ENCODE peak calls at places on chromosome X, in eight cellular contexts. R, J, Z, U, Q, H, P and T are unnamed samples.

GRCh38 chrX:136214551-136214950 is 36.6 kb downstream of the MAP7D3 start:
- DNase-seq in R (no peak), J (no peak), Z (no peak), U (no peak), Q (no peak), H (no peak), P (peak; percentile 68), T (no peak)

GRCh38 chrX:4656419-4656818 is 943.0 kb upstream of the PRKX start:
- DNase-seq in R (no peak), J (no peak), Z (no peak), U (no peak), Q (no peak), H (no peak), P (no peak), T (no peak)

GRCh38 chrX:44873415-44874270 is 655 bp downstream of the KDM6A start:
- DNase-seq in R (no peak), J (no peak), Z (peak; percentile 51), U (peak; percentile 47), Q (peak; percentile 58), H (peak; percentile 17), P (peak; percentile 12), T (no peak)

GRCh38 chrX:5051831-5052491 is 1176.7 kb downstream of the NLGN4X start:
- DNase-seq in R (no peak), J (no peak), Z (no peak), U (no peak), Q (no peak), H (no peak), P (peak; percentile 87), T (no peak)

GRCh38 chrX:69615779-69616519 is at the start of gene EDA:
- DNase-seq in R (peak; percentile 40), J (peak; percentile 20), Z (peak; percentile 17), U (peak; percentile 88), Q (peak; percentile 90), H (no peak), P (peak; percentile 68), T (no peak)

GRCh38 chrX:72054776-72055495 is 76.8 kb downstream of the RTL5 start:
- DNase-seq in R (no peak), J (no peak), Z (no peak), U (no peak), Q (no peak), H (no peak), P (no peak), T (no peak)

GRCh38 chrX:23662853-23663252 is 4.4 kb upstream of the PRDX4 start:
- DNase-seq in R (no peak), J (no peak), Z (peak; percentile 8), U (no peak), Q (no peak), H (no peak), P (no peak), T (no peak)

GRCh38 chrX:45851434-45851991 is 650.8 kb upstream of the DIPK2B start:
- DNase-seq in R (no peak), J (peak; percentile 46), Z (no peak), U (no peak), Q (peak; percentile 52), H (no peak), P (peak; percentile 20), T (peak; percentile 30)

GRCh38 chrX:30957753-30958152 is 68.7 kb upstream of the TAB3 start:
- DNase-seq in R (no peak), J (no peak), Z (no peak), U (no peak), Q (no peak), H (no peak), P (peak; percentile 11), T (no peak)

GRCh38 chrX:3820170-3820569 is 106.7 kb upstream of the PRKX start:
- DNase-seq in R (no peak), J (no peak), Z (no peak), U (no peak), Q (no peak), H (no peak), P (peak; percentile 14), T (no peak)

GRCh38 chrX:3791449-3791848 is 78.0 kb upstream of the PRKX start:
- DNase-seq in R (no peak), J (no peak), Z (no peak), U (no peak), Q (no peak), H (no peak), P (no peak), T (no peak)

GRCh38 chrX:41619221-41619620 is 69.6 kb upstream of the GPR34 start:
- DNase-seq in R (no peak), J (no peak), Z (no peak), U (no peak), Q (no peak), H (no peak), P (no peak), T (no peak)

GRCh38 chrX:45758319-45758718 is 557.6 kb upstream of the DIPK2B start:
- DNase-seq in R (no peak), J (no peak), Z (peak; percentile 61), U (no peak), Q (no peak), H (no peak), P (peak; percentile 93), T (no peak)

GRCh38 chrX:19751068-19751467 is 136.3 kb downstream of the SH3KBP1 start:
- DNase-seq in R (no peak), J (no peak), Z (no peak), U (no peak), Q (no peak), H (no peak), P (no peak), T (no peak)

GRCh38 chrX:150258463-150259430 is 104.4 kb upstream of the MAMLD1 start:
- DNase-seq in R (no peak), J (no peak), Z (no peak), U (no peak), Q (no peak), H (no peak), P (no peak), T (no peak)

GRCh38 chrX:124212622-124213021 is 119.8 kb upstream of the TEX13D start:
- DNase-seq in R (no peak), J (no peak), Z (no peak), U (no peak), Q (no peak), H (no peak), P (no peak), T (no peak)

GRCh38 chrX:78456909-78457308 is 129.5 kb upstream of the CYSLTR1 start:
- DNase-seq in R (no peak), J (no peak), Z (no peak), U (no peak), Q (no peak), H (no peak), P (no peak), T (no peak)

GRCh38 chrX:84729809-84730208 is 227.6 kb upstream of the HDX start:
- DNase-seq in R (peak; percentile 5), J (peak; percentile 39), Z (peak; percentile 11), U (no peak), Q (no peak), H (no peak), P (peak; percentile 11), T (peak; percentile 1)

GRCh38 chrX:19593684-19594083 is 78.4 kb upstream of the MAP3K15 start:
- DNase-seq in R (no peak), J (peak; percentile 7), Z (no peak), U (no peak), Q (no peak), H (no peak), P (peak; percentile 22), T (no peak)

GRCh38 chrX:68487924-68488323 is 10.9 kb upstream of the YIPF6 start:
- DNase-seq in R (no peak), J (no peak), Z (no peak), U (no peak), Q (no peak), H (no peak), P (no peak), T (no peak)

GRCh38 chrX:17805120-17805519 is 56.0 kb downstream of the RAI2 start:
- DNase-seq in R (no peak), J (no peak), Z (no peak), U (no peak), Q (no peak), H (no peak), P (no peak), T (no peak)

GRCh38 chrX:132568291-132568690 is 79.5 kb upstream of the MBNL3 start:
- DNase-seq in R (no peak), J (no peak), Z (no peak), U (no peak), Q (no peak), H (no peak), P (no peak), T (no peak)

GRCh38 chrX:13005671-13006473 is 31.0 kb downstream of the TMSB4X start:
- DNase-seq in R (no peak), J (no peak), Z (peak; percentile 61), U (no peak), Q (no peak), H (no peak), P (no peak), T (no peak)

GRCh38 chrX:108025954-108026616 is 18.8 kb upstream of the VSIG1 start:
- DNase-seq in R (no peak), J (no peak), Z (no peak), U (no peak), Q (no peak), H (no peak), P (no peak), T (no peak)

GRCh38 chrX:134734343-134735001 is 76.2 kb upstream of the PLAC1 start:
- DNase-seq in R (no peak), J (peak; percentile 73), Z (no peak), U (no peak), Q (peak; percentile 49), H (no peak), P (peak; percentile 11), T (peak; percentile 38)

GRCh38 chrX:111095974-111096870 is at the start of gene PAK3:
- DNase-seq in R (no peak), J (peak; percentile 24), Z (no peak), U (peak; percentile 15), Q (peak; percentile 62), H (no peak), P (peak; percentile 72), T (peak; percentile 69)

GRCh38 chrX:109281478-109282275 is 200.2 kb downstream of the GUCY2F start:
- DNase-seq in R (no peak), J (no peak), Z (no peak), U (no peak), Q (no peak), H (no peak), P (no peak), T (no peak)

GRCh38 chrX:151973851-151974335 is 583 bp downstream of the GABRE start:
- DNase-seq in R (no peak), J (no peak), Z (no peak), U (peak; percentile 30), Q (no peak), H (no peak), P (peak; percentile 40), T (no peak)